ENCODE peak calls at places on chromosomes 2 and 18, in eight cellular contexts. One of them, this sample, is unnamed.
A peak's percentile ranks its signal among the peaks of the same experiment; 100 is the strongest.

GRCh38 chr2:109375131-109375561 is 238.6 kb downstream of the SEPTIN10 start:
- DNase-seq in prostate gland: no peak
- DNase-seq in endothelial cell of umbilical vein: no peak
- DNase-seq in transverse colon: no peak
- DNase-seq in uterus: peak; percentile 11
- DNase-seq in IMR-90: no peak
- DNase-seq in breast epithelium: peak; percentile 25
- DNase-seq in ovary: no peak
- DNase-seq in this sample: no peak

GRCh38 chr2:182020319-182021055 is 34.8 kb downstream of the PPP1R1C start:
- DNase-seq in prostate gland: no peak
- DNase-seq in endothelial cell of umbilical vein: peak; percentile 18
- DNase-seq in transverse colon: no peak
- DNase-seq in uterus: no peak
- DNase-seq in IMR-90: peak; percentile 66
- DNase-seq in breast epithelium: no peak
- DNase-seq in ovary: no peak
- DNase-seq in this sample: peak; percentile 24

GRCh38 chr2:186060744-186061143 is 322.1 kb downstream of the FSIP2 start:
- DNase-seq in prostate gland: no peak
- DNase-seq in endothelial cell of umbilical vein: no peak
- DNase-seq in transverse colon: no peak
- DNase-seq in uterus: no peak
- DNase-seq in IMR-90: no peak
- DNase-seq in breast epithelium: no peak
- DNase-seq in ovary: no peak
- DNase-seq in this sample: no peak

GRCh38 chr2:149119358-149119757 is 80.9 kb downstream of the LYPD6B start:
- DNase-seq in prostate gland: no peak
- DNase-seq in endothelial cell of umbilical vein: no peak
- DNase-seq in transverse colon: no peak
- DNase-seq in uterus: no peak
- DNase-seq in IMR-90: no peak
- DNase-seq in breast epithelium: no peak
- DNase-seq in ovary: no peak
- DNase-seq in this sample: no peak

GRCh38 chr18:3458378-3458777 is 8.4 kb downstream of the TGIF1 start:
- DNase-seq in prostate gland: no peak
- DNase-seq in endothelial cell of umbilical vein: no peak
- DNase-seq in transverse colon: no peak
- DNase-seq in uterus: no peak
- DNase-seq in IMR-90: peak; percentile 19
- DNase-seq in breast epithelium: no peak
- DNase-seq in ovary: no peak
- DNase-seq in this sample: no peak

GRCh38 chr2:185291035-185291647 is 447.5 kb upstream of the FSIP2 start:
- DNase-seq in prostate gland: peak; percentile 6
- DNase-seq in endothelial cell of umbilical vein: peak; percentile 47
- DNase-seq in transverse colon: peak; percentile 54
- DNase-seq in uterus: no peak
- DNase-seq in IMR-90: peak; percentile 10
- DNase-seq in breast epithelium: peak; percentile 58
- DNase-seq in ovary: no peak
- DNase-seq in this sample: peak; percentile 38

GRCh38 chr2:75334076-75334475 is 134.8 kb upstream of the TACR1 start:
- DNase-seq in prostate gland: no peak
- DNase-seq in endothelial cell of umbilical vein: no peak
- DNase-seq in transverse colon: no peak
- DNase-seq in uterus: no peak
- DNase-seq in IMR-90: no peak
- DNase-seq in breast epithelium: no peak
- DNase-seq in ovary: no peak
- DNase-seq in this sample: no peak

GRCh38 chr18:62264984-62265383 is 60.1 kb upstream of the TNFRSF11A start:
- DNase-seq in prostate gland: no peak
- DNase-seq in endothelial cell of umbilical vein: no peak
- DNase-seq in transverse colon: no peak
- DNase-seq in uterus: no peak
- DNase-seq in IMR-90: no peak
- DNase-seq in breast epithelium: no peak
- DNase-seq in ovary: no peak
- DNase-seq in this sample: no peak

DNA sequence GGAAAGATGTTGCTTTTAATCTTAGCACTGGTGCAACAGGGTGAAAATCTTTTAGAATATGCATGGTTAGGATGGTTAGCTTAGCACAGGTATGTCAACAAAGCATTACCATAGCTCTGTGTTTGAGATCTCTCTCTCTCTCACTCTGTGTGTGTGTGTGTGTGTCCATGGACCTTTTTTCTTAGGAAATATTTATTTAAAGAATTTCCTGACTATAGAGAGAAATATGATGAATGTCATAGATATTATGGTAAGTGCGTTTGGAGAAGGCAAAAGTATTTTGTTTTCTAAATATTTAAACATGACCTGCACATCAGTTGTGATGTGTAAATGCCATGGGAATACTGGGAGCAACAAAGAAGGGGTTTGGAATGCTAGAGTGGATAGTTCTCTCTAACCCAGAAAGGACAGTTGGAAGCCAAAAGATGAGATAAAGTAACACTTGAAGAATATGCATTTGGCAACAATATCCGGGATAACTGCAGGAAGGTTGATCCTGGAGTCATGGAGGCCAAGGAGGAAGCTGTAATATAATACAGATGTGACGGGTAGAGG is 3.9 kb upstream of the TMEM178A start:
- DNase-seq in prostate gland: no peak
- DNase-seq in endothelial cell of umbilical vein: no peak
- DNase-seq in transverse colon: no peak
- DNase-seq in uterus: no peak
- DNase-seq in IMR-90: peak; percentile 70
- DNase-seq in breast epithelium: no peak
- DNase-seq in ovary: no peak
- DNase-seq in this sample: no peak
- TF ChIP-seq POLR2A in prostate gland: no peak
- TF ChIP-seq POLR2A in endothelial cell of umbilical vein: no peak
- TF ChIP-seq POLR2A in transverse colon: no peak
- TF ChIP-seq POLR2A in uterus: no peak
- TF ChIP-seq POLR2A in IMR-90: no peak
- TF ChIP-seq POLR2A in breast epithelium: no peak
- TF ChIP-seq POLR2A in ovary: no peak
- TF ChIP-seq POLR2A in this sample: no peak

GRCh38 chr2:231487197-231487596 is 22.9 kb upstream of the NCL start:
- DNase-seq in prostate gland: no peak
- DNase-seq in endothelial cell of umbilical vein: no peak
- DNase-seq in transverse colon: no peak
- DNase-seq in uterus: no peak
- DNase-seq in IMR-90: no peak
- DNase-seq in breast epithelium: no peak
- DNase-seq in ovary: no peak
- DNase-seq in this sample: no peak

GRCh38 chr2:231482806-231483391 is 18.6 kb upstream of the NCL start:
- DNase-seq in prostate gland: peak; percentile 41
- DNase-seq in endothelial cell of umbilical vein: peak; percentile 75
- DNase-seq in transverse colon: peak; percentile 78
- DNase-seq in uterus: peak; percentile 77
- DNase-seq in IMR-90: peak; percentile 22
- DNase-seq in breast epithelium: peak; percentile 81
- DNase-seq in ovary: peak; percentile 81
- DNase-seq in this sample: peak; percentile 83

GRCh38 chr2:231480781-231481180 is 16.5 kb upstream of the NCL start:
- DNase-seq in prostate gland: no peak
- DNase-seq in endothelial cell of umbilical vein: no peak
- DNase-seq in transverse colon: no peak
- DNase-seq in uterus: no peak
- DNase-seq in IMR-90: no peak
- DNase-seq in breast epithelium: no peak
- DNase-seq in ovary: no peak
- DNase-seq in this sample: no peak

GRCh38 chr2:231479455-231479854 is 15.2 kb upstream of the NCL start:
- DNase-seq in prostate gland: no peak
- DNase-seq in endothelial cell of umbilical vein: no peak
- DNase-seq in transverse colon: no peak
- DNase-seq in uterus: no peak
- DNase-seq in IMR-90: no peak
- DNase-seq in breast epithelium: no peak
- DNase-seq in ovary: no peak
- DNase-seq in this sample: no peak

DNA sequence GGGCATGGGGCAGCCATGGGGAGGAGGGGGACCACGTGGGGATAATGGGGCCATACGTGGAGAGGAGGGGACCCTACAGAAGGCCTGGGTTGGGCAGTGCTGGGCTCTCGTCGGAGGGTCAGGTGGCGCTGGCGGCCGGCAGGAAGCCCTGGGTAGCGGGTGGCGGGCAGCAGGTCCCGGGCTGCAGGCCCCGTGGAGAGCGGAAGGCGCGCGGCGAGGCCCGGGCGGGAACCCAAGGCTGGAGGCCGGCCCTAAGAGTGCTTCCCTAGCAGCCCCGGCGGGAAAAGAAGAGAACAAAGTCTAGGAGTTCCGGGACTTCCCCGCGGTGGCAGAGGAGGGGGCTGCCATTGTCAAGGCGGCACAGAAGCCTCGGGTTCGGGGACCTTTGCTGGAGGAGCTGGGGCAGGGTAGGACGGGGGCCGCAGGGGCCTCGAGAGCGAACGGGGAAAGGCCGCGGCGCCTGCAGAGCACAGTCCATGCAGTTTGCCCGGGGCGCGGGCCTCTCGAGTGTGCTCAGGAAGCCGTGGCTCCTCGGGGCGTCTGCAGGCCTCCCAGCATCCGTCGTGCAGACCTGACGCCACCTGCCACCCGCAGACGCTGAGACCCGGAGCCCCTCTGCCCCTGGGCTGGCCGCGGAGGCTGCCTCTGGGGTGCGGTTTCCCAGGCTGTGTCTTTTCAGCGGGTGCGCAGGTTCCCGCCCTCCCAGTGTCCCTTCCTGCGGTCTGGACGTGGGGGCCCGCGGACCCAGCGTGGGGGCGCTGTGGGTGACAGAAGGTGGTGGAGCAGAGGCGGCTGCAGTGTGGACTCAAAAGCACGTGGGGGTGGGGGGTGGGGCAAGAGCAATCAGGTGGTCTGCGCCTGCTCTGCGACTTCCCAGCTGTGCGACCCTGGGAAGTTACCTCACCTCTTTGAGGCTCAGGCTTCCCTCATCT is 19.4 kb upstream of the NCL start:
- DNase-seq in prostate gland: no peak
- DNase-seq in endothelial cell of umbilical vein: peak; percentile 44
- DNase-seq in transverse colon: peak; percentile 12
- DNase-seq in uterus: peak; percentile 41
- DNase-seq in IMR-90: no peak
- DNase-seq in breast epithelium: peak; percentile 58
- DNase-seq in ovary: peak; percentile 58
- DNase-seq in this sample: peak; percentile 64
- TF ChIP-seq POLR2A in prostate gland: no peak
- TF ChIP-seq POLR2A in endothelial cell of umbilical vein: no peak
- TF ChIP-seq POLR2A in transverse colon: no peak
- TF ChIP-seq POLR2A in uterus: no peak
- TF ChIP-seq POLR2A in IMR-90: no peak
- TF ChIP-seq POLR2A in breast epithelium: no peak
- TF ChIP-seq POLR2A in ovary: no peak
- TF ChIP-seq POLR2A in this sample: no peak

DNA sequence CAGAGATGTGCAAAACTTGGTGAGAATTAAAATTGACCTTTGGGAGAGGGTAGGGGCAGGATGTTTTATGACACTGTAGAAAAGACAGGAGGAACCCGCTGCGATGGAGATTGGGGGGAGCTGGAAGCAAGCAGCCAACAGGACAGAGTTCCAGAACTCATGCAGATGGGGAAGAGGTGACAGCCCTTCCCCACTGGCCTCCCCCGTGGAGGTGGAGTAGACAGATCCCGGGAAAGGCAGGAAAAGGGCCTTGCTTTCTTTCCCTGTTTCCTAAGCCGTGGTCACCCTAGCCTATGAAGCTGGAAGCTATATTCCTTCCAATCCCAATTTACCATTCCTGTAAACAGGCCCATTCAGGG is 39.1 kb downstream of the ANO7 start:
- DNase-seq in prostate gland: no peak
- DNase-seq in endothelial cell of umbilical vein: no peak
- DNase-seq in transverse colon: no peak
- DNase-seq in uterus: no peak
- DNase-seq in IMR-90: no peak
- DNase-seq in breast epithelium: no peak
- DNase-seq in ovary: no peak
- DNase-seq in this sample: no peak
- TF ChIP-seq POLR2A in prostate gland: no peak
- TF ChIP-seq POLR2A in endothelial cell of umbilical vein: no peak
- TF ChIP-seq POLR2A in transverse colon: no peak
- TF ChIP-seq POLR2A in uterus: no peak
- TF ChIP-seq POLR2A in IMR-90: no peak
- TF ChIP-seq POLR2A in breast epithelium: no peak
- TF ChIP-seq POLR2A in ovary: no peak
- TF ChIP-seq POLR2A in this sample: no peak

DNA sequence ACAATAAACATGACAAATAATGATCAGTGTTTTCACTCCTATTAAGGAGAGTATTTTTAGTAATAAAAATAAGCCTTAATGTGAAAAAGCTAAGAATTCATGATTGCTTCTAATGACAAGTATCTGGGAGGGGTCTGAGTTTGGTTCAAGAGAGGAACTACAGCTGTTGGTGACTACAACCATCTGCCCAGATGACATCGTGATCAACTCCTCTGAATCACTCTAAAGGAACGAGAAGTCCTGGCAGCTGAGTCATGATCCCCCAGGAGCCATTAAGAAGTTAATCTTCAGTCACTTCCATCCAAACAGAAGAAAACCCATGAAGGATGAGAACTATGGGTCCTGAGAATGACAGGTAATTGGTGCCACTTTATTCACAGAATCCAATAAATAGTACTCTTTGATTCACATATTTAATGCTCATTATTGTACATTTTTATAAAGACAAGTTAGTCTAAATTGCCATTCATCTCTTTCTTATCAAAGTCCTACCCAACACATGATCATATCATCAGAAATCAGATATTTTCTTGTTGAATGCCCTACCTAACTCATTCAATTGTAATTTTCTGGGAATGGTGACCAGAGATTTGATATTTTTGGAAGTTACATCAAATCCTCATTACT is 6.8 kb downstream of the TFPI start:
- DNase-seq in prostate gland: no peak
- DNase-seq in endothelial cell of umbilical vein: peak; percentile 91
- DNase-seq in transverse colon: peak; percentile 32
- DNase-seq in uterus: peak; percentile 54
- DNase-seq in IMR-90: peak; percentile 97
- DNase-seq in breast epithelium: no peak
- DNase-seq in ovary: no peak
- DNase-seq in this sample: peak; percentile 61
- TF ChIP-seq POLR2A in prostate gland: no peak
- TF ChIP-seq POLR2A in endothelial cell of umbilical vein: peak; percentile 70
- TF ChIP-seq POLR2A in transverse colon: no peak
- TF ChIP-seq POLR2A in uterus: no peak
- TF ChIP-seq POLR2A in IMR-90: no peak
- TF ChIP-seq POLR2A in breast epithelium: no peak
- TF ChIP-seq POLR2A in ovary: no peak
- TF ChIP-seq POLR2A in this sample: no peak

This sample was measured in erythroblast.